ENCODE peak calls at places on chromosomes 13 and 19, in seven cellular contexts. Y is right lobe of liver, G is uterus, I is H1, R is breast epithelium, W is IMR-90, B is body of pancreas. K is an unnamed sample.

GRCh38 chr19:31253816-31254551 is 95.3 kb downstream of the TSHZ3 start:
- DNase-seq in Y (no peak), B (no peak), R (no peak), G (peak), I (no peak), W (peak), K (no peak)

GRCh38 chr19:17468302-17469091 is 1.8 kb upstream of the SLC27A1 start:
- DNase-seq in R (peak), B (peak), Y (peak), G (peak), I (no peak), W (no peak), K (peak)

GRCh38 chr13:62357887-62358645 is 942.4 kb upstream of the PCDH20 start:
- DNase-seq in B (peak), G (no peak), Y (no peak), I (peak), W (peak), R (no peak), K (no peak)

GRCh38 chr13:27696731-27697130 is 75.0 kb downstream of the POLR1D start:
- DNase-seq in B (no peak), Y (no peak), G (no peak), W (no peak), I (no peak), R (no peak), K (no peak)

GRCh38 chr13:33727356-33728083 is 90.4 kb upstream of the RFC3 start:
- DNase-seq in R (no peak), I (no peak), W (no peak), G (no peak), B (no peak), Y (no peak), K (no peak)

GRCh38 chr13:113631341-113632095 is 26.5 kb downstream of the ATP4B start:
- DNase-seq in W (no peak), B (no peak), R (peak), Y (peak), I (no peak), G (no peak), K (no peak)

GRCh38 chr19:48990400-48990799 is 2.7 kb downstream of the GYS1 start:
- DNase-seq in R (no peak), W (no peak), B (no peak), I (no peak), Y (no peak), G (no peak), K (no peak)

GRCh38 chr13:111456452-111457230 is 136.2 kb downstream of the TEX29 start:
- DNase-seq in G (no peak), R (no peak), W (no peak), B (no peak), Y (no peak), I (no peak), K (peak)

GRCh38 chr19:5154129-5154798 is 185.4 kb downstream of the KDM4B start:
- DNase-seq in Y (peak), G (peak), R (no peak), I (no peak), W (no peak), B (peak), K (no peak)

GRCh38 chr13:88068975-88069374 is 397.8 kb downstream of the SLITRK5 start:
- DNase-seq in W (no peak), Y (no peak), B (peak), G (no peak), I (peak), R (no peak), K (no peak)

GRCh38 chr19:13899912-13900584 is 5.9 kb downstream of the BRME1 start:
- DNase-seq in I (no peak), B (no peak), W (peak), Y (no peak), R (no peak), G (no peak), K (no peak)

GRCh38 chr19:57363734-57364181 is 407 bp downstream of the TRAPPC2B start:
- DNase-seq in W (peak), G (no peak), Y (no peak), I (no peak), B (no peak), R (no peak), K (no peak)

GRCh38 chr13:98599502-98600328 is 22.8 kb upstream of the STK24 start:
- DNase-seq in R (no peak), Y (no peak), G (no peak), B (no peak), I (no peak), W (peak), K (no peak)

GRCh38 chr13:84896128-84896527 is 903.1 kb downstream of the SLITRK6 start:
- DNase-seq in G (no peak), W (peak), I (no peak), Y (no peak), B (peak), R (no peak), K (no peak)

GRCh38 chr19:6362024-6362344 is 653 bp downstream of the CLPP start:
- DNase-seq in G (peak), B (peak), Y (no peak), I (no peak), W (no peak), R (no peak), K (no peak)

GRCh38 chr19:8545743-8546142 is 31.5 kb downstream of the MYO1F start:
- DNase-seq in B (no peak), I (no peak), G (no peak), Y (no peak), R (no peak), W (no peak), K (no peak)

GRCh38 chr19:42313096-42313839 is at the start of gene TMEM145:
- DNase-seq in Y (no peak), W (peak), B (peak), R (no peak), G (no peak), I (no peak), K (no peak)

GRCh38 chr13:90302113-90302512 is 1045.4 kb upstream of the MIR17HG start:
- DNase-seq in G (no peak), W (peak), R (no peak), I (no peak), B (no peak), Y (no peak), K (no peak)

GRCh38 chr13:112777637-112778406 is 88.0 kb downstream of the ATP11A start:
- DNase-seq in W (no peak), G (peak), B (no peak), I (no peak), R (no peak), Y (no peak), K (no peak)

GRCh38 chr13:99314640-99315176 is 7.5 kb upstream of the GPR183 start:
- DNase-seq in G (no peak), W (peak), I (no peak), Y (no peak), R (no peak), B (no peak), K (no peak)

GRCh38 chr13:94706854-94707399 is 5.4 kb downstream of the SOX21 start:
- DNase-seq in Y (no peak), W (no peak), R (no peak), G (no peak), B (no peak), I (no peak), K (no peak)

GRCh38 chr13:75052616-75053015 is 429.4 kb downstream of the TBC1D4 start:
- DNase-seq in Y (no peak), W (no peak), G (no peak), B (no peak), R (no peak), I (no peak), K (no peak)

GRCh38 chr13:60379837-60380236 is 17.2 kb upstream of the TDRD3 start:
- DNase-seq in Y (no peak), G (no peak), W (no peak), I (no peak), R (no peak), B (no peak), K (no peak)

GRCh38 chr13:92602560-92602959 is 624.0 kb upstream of the GPC6 start:
- DNase-seq in W (peak), I (no peak), B (no peak), R (no peak), Y (no peak), G (no peak), K (no peak)

GRCh38 chr19:44796701-44797115 is 12.2 kb upstream of the BCAM start:
- DNase-seq in R (peak), G (no peak), Y (peak), W (peak), B (peak), I (no peak), K (no peak)

GRCh38 chr13:22298530-22298929 is 627.7 kb downstream of the FGF9 start:
- DNase-seq in B (no peak), Y (no peak), R (no peak), G (no peak), I (no peak), W (no peak), K (no peak)

GRCh38 chr19:41441321-41441945 is 1.5 kb upstream of the ERICH4 start:
- DNase-seq in W (no peak), Y (no peak), B (no peak), R (peak), I (no peak), G (no peak), K (peak)

GRCh38 chr13:44415815-44416214 is 42.2 kb downstream of the SERP2 start:
- DNase-seq in I (no peak), R (no peak), G (no peak), W (no peak), B (no peak), Y (no peak), K (no peak)

GRCh38 chr13:103394670-103395069 is 328.5 kb upstream of the SLC10A2 start:
- DNase-seq in G (no peak), W (no peak), Y (no peak), R (no peak), B (no peak), I (no peak), K (no peak)

GRCh38 chr13:75101997-75102720 is 379.8 kb downstream of the TBC1D4 start:
- DNase-seq in I (no peak), Y (no peak), G (no peak), W (peak), R (no peak), B (no peak), K (no peak)

GRCh38 chr13:97459215-97459772 is 25.3 kb downstream of the RAP2A start:
- DNase-seq in Y (no peak), I (no peak), G (no peak), R (no peak), B (no peak), W (no peak), K (no peak)

GRCh38 chr19:2554856-2555255 is 78.9 kb downstream of the GADD45B start:
- DNase-seq in R (no peak), B (no peak), Y (peak), W (peak), I (no peak), G (no peak), K (no peak)

GRCh38 chr19:12113121-12113520 is 27.0 kb downstream of the ZNF20 start:
- DNase-seq in R (no peak), Y (no peak), G (no peak), W (no peak), B (no peak), I (no peak), K (no peak)

GRCh38 chr19:12111176-12111575 is 29.0 kb downstream of the ZNF20 start:
- DNase-seq in R (no peak), W (no peak), Y (no peak), G (no peak), I (no peak), B (no peak), K (no peak)

GRCh38 chr19:12117203-12117970 is 22.8 kb downstream of the ZNF20 start:
- DNase-seq in R (no peak), W (no peak), Y (no peak), G (no peak), I (no peak), B (no peak), K (no peak)

GRCh38 chr19:12112238-12112637 is 27.9 kb downstream of the ZNF20 start:
- DNase-seq in R (no peak), I (no peak), G (no peak), Y (no peak), W (no peak), B (no peak), K (no peak)

DNA sequence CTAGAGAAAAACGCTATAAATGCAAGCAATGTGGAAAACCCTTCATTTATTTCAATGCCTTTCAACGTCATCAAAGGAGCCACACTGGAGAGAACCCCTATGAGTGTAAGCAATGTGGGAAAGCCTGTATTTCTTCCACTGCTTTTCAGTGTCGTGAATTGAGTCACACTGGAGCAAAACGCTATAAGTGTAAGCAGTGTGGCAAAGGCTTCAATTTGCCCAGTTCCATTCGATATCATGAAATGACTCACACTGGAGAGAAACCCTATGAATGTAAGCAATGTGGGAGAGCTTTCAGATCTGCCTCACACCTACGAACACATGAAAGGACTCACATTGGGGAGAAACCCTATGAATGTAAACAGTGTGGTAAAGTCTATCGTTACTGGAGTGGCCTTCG is 27.4 kb downstream of the ZNF20 start:
- DNase-seq in W (no peak), R (no peak), B (no peak), G (no peak), I (no peak), Y (no peak), K (no peak)
- TF ChIP-seq CTCF in W (no peak), R (no peak), B (no peak), G (no peak), I (no peak), Y (no peak), K (no peak)

DNA sequence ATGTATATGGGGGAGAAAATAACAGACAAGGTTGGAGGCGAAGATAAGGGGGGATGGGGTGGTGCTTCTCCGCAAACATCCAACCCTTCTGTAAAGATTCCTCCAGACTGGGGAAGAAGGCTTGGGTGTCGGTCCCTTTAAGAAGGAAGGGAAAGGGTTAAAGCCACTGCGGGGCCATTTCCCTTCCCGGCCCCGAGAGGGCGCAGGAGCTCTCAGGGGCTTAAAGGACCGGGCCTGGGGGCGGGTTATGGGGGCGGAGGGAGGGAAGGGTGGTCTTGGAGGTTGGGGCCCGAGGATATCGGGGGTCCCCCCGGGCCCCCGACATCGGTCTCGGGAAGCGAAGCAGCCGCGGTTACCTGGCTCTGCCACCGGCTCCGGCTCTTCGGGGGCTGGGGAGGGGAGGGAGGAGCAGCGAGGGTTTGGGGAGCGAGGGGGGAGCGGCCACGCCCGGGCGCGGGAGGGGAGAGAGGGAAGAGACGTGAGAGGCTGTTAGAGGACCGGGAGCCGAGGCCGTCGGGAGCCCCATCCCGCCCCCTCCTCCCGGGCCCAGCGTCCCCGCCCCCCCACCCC is 2.8 kb downstream of the TNNT1 start:
- DNase-seq in I (no peak), R (no peak), G (no peak), Y (no peak), B (no peak), W (no peak), K (no peak)
- H3K4me3 ChIP-seq in I (peak), R (peak), G (no peak), Y (no peak), B (no peak), W (no peak), K (no peak)

DNA sequence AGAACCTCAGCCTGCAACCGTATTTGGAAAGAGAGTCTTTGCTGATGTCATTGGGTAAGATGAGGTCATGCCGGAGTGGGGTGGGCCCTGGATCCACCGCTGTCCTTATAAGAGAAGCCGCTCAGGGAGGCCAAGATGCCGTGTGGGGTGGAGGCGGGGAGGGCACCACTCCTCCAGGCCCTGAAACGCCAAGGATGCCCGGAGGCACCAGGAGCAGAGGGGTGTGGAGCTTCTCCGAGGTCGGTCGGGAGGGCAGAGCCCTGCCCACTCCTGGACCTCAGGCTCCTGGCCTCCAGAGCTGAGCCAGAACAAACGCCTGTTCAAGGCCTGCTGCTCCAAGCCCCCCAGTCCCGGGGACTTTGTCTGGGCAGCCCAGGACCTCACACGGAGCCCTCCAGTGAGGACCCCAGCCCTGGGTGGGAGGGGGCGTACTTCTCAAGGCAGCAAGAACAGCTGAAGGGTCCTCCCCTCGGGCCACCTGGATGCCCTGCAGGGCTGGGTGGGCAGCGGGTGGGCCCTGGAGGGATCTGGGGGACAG is 29.9 kb downstream of the PIP5K1C start:
- DNase-seq in W (peak), I (no peak), Y (no peak), B (peak), R (peak), G (peak), K (peak)
- TF ChIP-seq POLR2A in W (peak), I (no peak), Y (peak), B (no peak), R (peak), G (peak), K (no peak)

DNA sequence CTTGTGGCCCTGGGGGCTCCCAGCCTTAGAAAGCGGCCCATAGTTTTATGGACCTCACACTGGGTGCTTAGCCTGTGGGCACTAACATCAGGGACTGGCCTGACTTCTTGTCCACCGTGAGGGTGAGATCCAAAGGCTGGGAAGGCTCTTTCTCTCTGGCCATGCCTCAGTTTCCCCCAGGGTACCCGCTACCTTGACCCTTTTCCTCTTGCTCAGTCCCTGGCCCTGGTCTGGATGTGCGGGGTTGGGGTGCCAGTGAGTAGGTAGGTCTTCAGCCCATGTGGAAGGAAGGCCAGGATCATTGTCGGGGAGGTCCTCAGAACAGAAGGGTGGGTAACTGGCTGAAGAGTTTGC is 1.6 kb upstream of the TMEM161A start:
- DNase-seq in G (no peak), B (no peak), W (no peak), Y (no peak), R (no peak), I (no peak), K (no peak)
- TF ChIP-seq CTCF in G (no peak), B (no peak), W (no peak), Y (no peak), R (no peak), I (no peak), K (no peak)

GRCh38 chr13:46297338-46297737 is 85.6 kb downstream of the LRRC63 start:
- DNase-seq in W (peak), Y (no peak), G (no peak), I (no peak), R (no peak), B (no peak), K (no peak)
- H3K4me3 ChIP-seq in W (no peak), Y (no peak), G (no peak), I (no peak), R (no peak), B (no peak), K (no peak)

DNA sequence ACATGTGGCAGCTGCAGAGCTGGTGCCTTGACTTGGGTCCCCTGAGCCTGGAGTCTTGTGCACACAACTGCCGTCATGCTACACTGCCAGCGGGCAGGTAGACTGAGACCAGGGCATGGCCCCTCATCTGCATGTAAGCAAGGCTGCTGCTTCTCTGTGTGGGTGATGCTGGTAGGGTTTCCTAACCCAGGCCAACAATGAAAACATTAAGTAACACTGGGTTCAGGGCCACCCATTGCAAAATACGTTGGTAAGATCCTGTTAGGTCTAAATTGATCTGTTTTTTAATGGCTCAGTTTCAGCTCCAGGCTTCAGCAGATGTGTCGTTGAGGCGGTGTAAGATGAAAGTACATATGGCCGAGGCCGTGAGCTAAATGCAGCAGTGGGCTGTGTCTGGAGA is 383.4 kb downstream of the IRS2 start:
- DNase-seq in I (no peak), G (no peak), Y (no peak), W (no peak), R (no peak), B (no peak), K (no peak)
- TF ChIP-seq POLR2A in I (no peak), G (no peak), Y (peak), W (no peak), R (no peak), B (no peak), K (no peak)